ENCODE peak calls at places on chromosomes 16 and 17, in eight cellular contexts. C is AG04450; O is tibial nerve; R is A172; Z is SHP77; V is iPS-NIHi11; N is colonic mucosa; T is activated CD8-positive, alpha-beta memory T cell treated with anti-CD3 and anti-CD28 coated beads, Interleukin-2, amount 50 U/mL, for 4 hours. H is an unnamed sample.

GRCh38 chr16:85607331-85607765 is 5.8 kb upstream of the GSE1 start:
- DNase-seq in C (no peak), O (no peak), R (no peak), Z (no peak), V (no peak), N (peak), T (no peak), H (no peak)

GRCh38 chr17:70086468-70086867 is 11.4 kb downstream of the KCNJ16 start:
- DNase-seq in C (no peak), O (no peak), R (no peak), Z (no peak), V (no peak), N (no peak), T (no peak), H (no peak)

GRCh38 chr17:63497708-63498483 is 21.0 kb downstream of the ACE start:
- DNase-seq in C (no peak), O (no peak), R (no peak), Z (peak), V (peak), N (no peak), T (no peak), H (no peak)

GRCh38 chr17:17685775-17686291 is 4.6 kb downstream of the RAI1 start:
- DNase-seq in C (peak), O (no peak), R (peak), Z (peak), V (no peak), N (peak), T (no peak), H (peak)

GRCh38 chr16:66150691-66151090 is 215.8 kb upstream of the CDH5 start:
- DNase-seq in C (no peak), O (no peak), R (no peak), Z (no peak), V (no peak), N (no peak), T (no peak), H (no peak)

GRCh38 chr16:50281391-50282009 is 15.1 kb downstream of the ADCY7 start:
- DNase-seq in C (no peak), O (no peak), R (no peak), Z (no peak), V (no peak), N (no peak), T (no peak), H (no peak)

GRCh38 chr17:74975943-74976342 is 3.4 kb upstream of the HID1 start:
- DNase-seq in C (no peak), O (no peak), R (no peak), Z (no peak), V (no peak), N (no peak), T (no peak), H (no peak)

GRCh38 chr17:74901353-74902145 is 8.1 kb upstream of the FADS6 start:
- DNase-seq in C (no peak), O (no peak), R (no peak), Z (no peak), V (no peak), N (no peak), T (no peak), H (no peak)

GRCh38 chr16:2828876-2829430 is 1.1 kb upstream of the ZG16B start:
- DNase-seq in C (no peak), O (no peak), R (no peak), Z (no peak), V (no peak), N (no peak), T (no peak), H (no peak)

H was measured in activated T-cell treated with anti-CD3 and anti-CD28 coated beads, Interleukin-2, amount 50 U/mL, for 48 hours.